ENCODE peak calls at places on chromosomes 7 and 10, in eight cellular contexts. One of them, this sample, is unnamed.
A peak's percentile ranks its signal among the peaks of the same experiment; 100 is the strongest.

GRCh38 chr7:130345106-130345505 is 490 bp downstream of the CPA5 start:
- DNase-seq in esophagus squamous epithelium: no peak
- DNase-seq in A549: no peak
- DNase-seq in cardiac muscle cell: no peak
- DNase-seq in coronary artery: no peak
- DNase-seq in foreskin keratinocyte: no peak
- DNase-seq in fibroblast of lung: no peak
- DNase-seq in right cardiac atrium: no peak
- DNase-seq in this sample: no peak

GRCh38 chr7:67671006-67671405 is 674.4 kb downstream of the TYW1 start:
- DNase-seq in right cardiac atrium: no peak
- DNase-seq in cardiac muscle cell: no peak
- DNase-seq in fibroblast of lung: no peak
- DNase-seq in foreskin keratinocyte: no peak
- DNase-seq in esophagus squamous epithelium: no peak
- DNase-seq in coronary artery: no peak
- DNase-seq in A549: no peak
- DNase-seq in this sample: no peak

GRCh38 chr10:1048349-1048731 is 579 bp downstream of the IDI1 start:
- DNase-seq in esophagus squamous epithelium: no peak
- DNase-seq in cardiac muscle cell: no peak
- DNase-seq in A549: no peak
- DNase-seq in fibroblast of lung: peak; percentile 50
- DNase-seq in right cardiac atrium: peak; percentile 46
- DNase-seq in coronary artery: no peak
- DNase-seq in foreskin keratinocyte: no peak
- DNase-seq in this sample: peak; percentile 33

GRCh38 chr7:123548406-123548805 is 9.2 kb downstream of the NDUFA5 start:
- DNase-seq in coronary artery: no peak
- DNase-seq in esophagus squamous epithelium: no peak
- DNase-seq in foreskin keratinocyte: no peak
- DNase-seq in fibroblast of lung: no peak
- DNase-seq in cardiac muscle cell: no peak
- DNase-seq in right cardiac atrium: no peak
- DNase-seq in A549: no peak
- DNase-seq in this sample: no peak

GRCh38 chr10:94238006-94238617 is 124.6 kb downstream of the NOC3L start:
- DNase-seq in cardiac muscle cell: no peak
- DNase-seq in coronary artery: no peak
- DNase-seq in fibroblast of lung: no peak
- DNase-seq in right cardiac atrium: no peak
- DNase-seq in A549: no peak
- DNase-seq in esophagus squamous epithelium: no peak
- DNase-seq in foreskin keratinocyte: no peak
- DNase-seq in this sample: no peak

GRCh38 chr10:100978896-100979185 is 8.5 kb downstream of the MRPL43 start:
- DNase-seq in foreskin keratinocyte: no peak
- DNase-seq in coronary artery: peak; percentile 57
- DNase-seq in cardiac muscle cell: no peak
- DNase-seq in A549: no peak
- DNase-seq in right cardiac atrium: no peak
- DNase-seq in fibroblast of lung: no peak
- DNase-seq in esophagus squamous epithelium: no peak
- DNase-seq in this sample: no peak

GRCh38 chr7:129721139-129721538 is 109.6 kb downstream of the NRF1 start:
- DNase-seq in fibroblast of lung: no peak
- DNase-seq in cardiac muscle cell: no peak
- DNase-seq in coronary artery: no peak
- DNase-seq in foreskin keratinocyte: no peak
- DNase-seq in right cardiac atrium: no peak
- DNase-seq in esophagus squamous epithelium: no peak
- DNase-seq in A549: no peak
- DNase-seq in this sample: no peak

GRCh38 chr7:132416395-132416794 is 159.9 kb downstream of the PLXNA4 start:
- DNase-seq in cardiac muscle cell: no peak
- DNase-seq in A549: no peak
- DNase-seq in esophagus squamous epithelium: no peak
- DNase-seq in foreskin keratinocyte: no peak
- DNase-seq in right cardiac atrium: no peak
- DNase-seq in coronary artery: no peak
- DNase-seq in fibroblast of lung: no peak
- DNase-seq in this sample: no peak

GRCh38 chr7:22607180-22607579 is 107.2 kb upstream of the STEAP1B start:
- DNase-seq in cardiac muscle cell: no peak
- DNase-seq in right cardiac atrium: no peak
- DNase-seq in coronary artery: no peak
- DNase-seq in A549: no peak
- DNase-seq in foreskin keratinocyte: no peak
- DNase-seq in fibroblast of lung: peak; percentile 67
- DNase-seq in esophagus squamous epithelium: no peak
- DNase-seq in this sample: no peak

GRCh38 chr7:133344275-133344674 is 91.4 kb downstream of the EXOC4 start:
- DNase-seq in A549: peak; percentile 7
- DNase-seq in esophagus squamous epithelium: no peak
- DNase-seq in fibroblast of lung: peak; percentile 43
- DNase-seq in cardiac muscle cell: no peak
- DNase-seq in right cardiac atrium: no peak
- DNase-seq in foreskin keratinocyte: no peak
- DNase-seq in coronary artery: no peak
- DNase-seq in this sample: no peak

GRCh38 chr7:90850516-90850915 is 254.4 kb downstream of the CDK14 start:
- DNase-seq in foreskin keratinocyte: no peak
- DNase-seq in fibroblast of lung: no peak
- DNase-seq in esophagus squamous epithelium: no peak
- DNase-seq in A549: no peak
- DNase-seq in right cardiac atrium: no peak
- DNase-seq in coronary artery: no peak
- DNase-seq in cardiac muscle cell: peak; percentile 11
- DNase-seq in this sample: no peak

GRCh38 chr10:80487791-80488538 is 33.9 kb downstream of the TSPAN14 start:
- DNase-seq in right cardiac atrium: peak; percentile 46
- DNase-seq in coronary artery: no peak
- DNase-seq in cardiac muscle cell: no peak
- DNase-seq in foreskin keratinocyte: no peak
- DNase-seq in esophagus squamous epithelium: no peak
- DNase-seq in A549: no peak
- DNase-seq in fibroblast of lung: no peak
- DNase-seq in this sample: peak; percentile 39

GRCh38 chr7:113963356-113963755 is 44.5 kb upstream of the PPP1R3A start:
- DNase-seq in fibroblast of lung: no peak
- DNase-seq in A549: no peak
- DNase-seq in cardiac muscle cell: no peak
- DNase-seq in foreskin keratinocyte: no peak
- DNase-seq in right cardiac atrium: no peak
- DNase-seq in coronary artery: no peak
- DNase-seq in esophagus squamous epithelium: no peak
- DNase-seq in this sample: no peak

GRCh38 chr7:140526214-140526613 is 46.9 kb upstream of the MKRN1 start:
- DNase-seq in A549: no peak
- DNase-seq in right cardiac atrium: no peak
- DNase-seq in foreskin keratinocyte: no peak
- DNase-seq in cardiac muscle cell: no peak
- DNase-seq in fibroblast of lung: no peak
- DNase-seq in esophagus squamous epithelium: no peak
- DNase-seq in coronary artery: no peak
- DNase-seq in this sample: no peak

GRCh38 chr7:23685770-23686169 is 5.8 kb downstream of the FAM221A start:
- DNase-seq in coronary artery: no peak
- DNase-seq in esophagus squamous epithelium: no peak
- DNase-seq in cardiac muscle cell: no peak
- DNase-seq in fibroblast of lung: peak; percentile 14
- DNase-seq in foreskin keratinocyte: no peak
- DNase-seq in right cardiac atrium: no peak
- DNase-seq in A549: no peak
- DNase-seq in this sample: no peak

GRCh38 chr10:729213-729612 is 39.7 kb upstream of the DIP2C start:
- DNase-seq in foreskin keratinocyte: no peak
- DNase-seq in esophagus squamous epithelium: no peak
- DNase-seq in right cardiac atrium: no peak
- DNase-seq in coronary artery: no peak
- DNase-seq in cardiac muscle cell: no peak
- DNase-seq in fibroblast of lung: no peak
- DNase-seq in A549: no peak
- DNase-seq in this sample: no peak

GRCh38 chr10:103636492-103636891 is 143.0 kb downstream of the NEURL1 start:
- DNase-seq in right cardiac atrium: no peak
- DNase-seq in esophagus squamous epithelium: no peak
- DNase-seq in cardiac muscle cell: no peak
- DNase-seq in fibroblast of lung: no peak
- DNase-seq in A549: no peak
- DNase-seq in coronary artery: no peak
- DNase-seq in foreskin keratinocyte: no peak
- DNase-seq in this sample: no peak
- H3K27ac ChIP-seq in right cardiac atrium: no peak overlapping the region
- H3K27ac ChIP-seq in esophagus squamous epithelium: peak overlapping the region; percentile 82
- H3K27ac ChIP-seq in cardiac muscle cell: no peak overlapping the region
- H3K27ac ChIP-seq in fibroblast of lung: peak overlapping the region; percentile 43
- H3K27ac ChIP-seq in A549: no peak overlapping the region
- H3K27ac ChIP-seq in coronary artery: peak overlapping the region; percentile 87
- H3K27ac ChIP-seq in foreskin keratinocyte: no peak overlapping the region
- H3K27ac ChIP-seq in this sample: peak overlapping the region; percentile 86

GRCh38 chr10:32971536-32972091 is 13.6 kb upstream of the ITGB1 start:
- DNase-seq in right cardiac atrium: no peak
- DNase-seq in foreskin keratinocyte: no peak
- DNase-seq in coronary artery: no peak
- DNase-seq in fibroblast of lung: no peak
- DNase-seq in A549: no peak
- DNase-seq in cardiac muscle cell: peak; percentile 48
- DNase-seq in esophagus squamous epithelium: no peak
- DNase-seq in this sample: no peak
- H3K27ac ChIP-seq in right cardiac atrium: no peak overlapping the region
- H3K27ac ChIP-seq in foreskin keratinocyte: peak overlapping the region; percentile 61
- H3K27ac ChIP-seq in coronary artery: no peak overlapping the region
- H3K27ac ChIP-seq in fibroblast of lung: no peak overlapping the region
- H3K27ac ChIP-seq in A549: peak overlapping the region; percentile 89
- H3K27ac ChIP-seq in cardiac muscle cell: peak overlapping the region; percentile 45
- H3K27ac ChIP-seq in esophagus squamous epithelium: no peak overlapping the region
- H3K27ac ChIP-seq in this sample: peak overlapping the region; percentile 61

GRCh38 chr10:78954009-78954297 is 114.8 kb upstream of the ZMIZ1 start:
- DNase-seq in coronary artery: no peak
- DNase-seq in right cardiac atrium: no peak
- DNase-seq in fibroblast of lung: no peak
- DNase-seq in cardiac muscle cell: no peak
- DNase-seq in esophagus squamous epithelium: no peak
- DNase-seq in A549: no peak
- DNase-seq in foreskin keratinocyte: no peak
- DNase-seq in this sample: no peak

GRCh38 chr10:78952018-78952417 is 116.7 kb upstream of the ZMIZ1 start:
- DNase-seq in right cardiac atrium: no peak
- DNase-seq in coronary artery: no peak
- DNase-seq in cardiac muscle cell: no peak
- DNase-seq in fibroblast of lung: peak; percentile 61
- DNase-seq in esophagus squamous epithelium: no peak
- DNase-seq in foreskin keratinocyte: no peak
- DNase-seq in A549: no peak
- DNase-seq in this sample: no peak

GRCh38 chr10:78954701-78955100 is 114.1 kb upstream of the ZMIZ1 start:
- DNase-seq in right cardiac atrium: no peak
- DNase-seq in cardiac muscle cell: no peak
- DNase-seq in foreskin keratinocyte: no peak
- DNase-seq in esophagus squamous epithelium: no peak
- DNase-seq in coronary artery: no peak
- DNase-seq in A549: no peak
- DNase-seq in fibroblast of lung: no peak
- DNase-seq in this sample: no peak

GRCh38 chr10:78952686-78953085 is 116.1 kb upstream of the ZMIZ1 start:
- DNase-seq in A549: no peak
- DNase-seq in cardiac muscle cell: no peak
- DNase-seq in fibroblast of lung: peak; percentile 73
- DNase-seq in esophagus squamous epithelium: no peak
- DNase-seq in right cardiac atrium: peak; percentile 72
- DNase-seq in coronary artery: no peak
- DNase-seq in foreskin keratinocyte: no peak
- DNase-seq in this sample: peak; percentile 53

DNA sequence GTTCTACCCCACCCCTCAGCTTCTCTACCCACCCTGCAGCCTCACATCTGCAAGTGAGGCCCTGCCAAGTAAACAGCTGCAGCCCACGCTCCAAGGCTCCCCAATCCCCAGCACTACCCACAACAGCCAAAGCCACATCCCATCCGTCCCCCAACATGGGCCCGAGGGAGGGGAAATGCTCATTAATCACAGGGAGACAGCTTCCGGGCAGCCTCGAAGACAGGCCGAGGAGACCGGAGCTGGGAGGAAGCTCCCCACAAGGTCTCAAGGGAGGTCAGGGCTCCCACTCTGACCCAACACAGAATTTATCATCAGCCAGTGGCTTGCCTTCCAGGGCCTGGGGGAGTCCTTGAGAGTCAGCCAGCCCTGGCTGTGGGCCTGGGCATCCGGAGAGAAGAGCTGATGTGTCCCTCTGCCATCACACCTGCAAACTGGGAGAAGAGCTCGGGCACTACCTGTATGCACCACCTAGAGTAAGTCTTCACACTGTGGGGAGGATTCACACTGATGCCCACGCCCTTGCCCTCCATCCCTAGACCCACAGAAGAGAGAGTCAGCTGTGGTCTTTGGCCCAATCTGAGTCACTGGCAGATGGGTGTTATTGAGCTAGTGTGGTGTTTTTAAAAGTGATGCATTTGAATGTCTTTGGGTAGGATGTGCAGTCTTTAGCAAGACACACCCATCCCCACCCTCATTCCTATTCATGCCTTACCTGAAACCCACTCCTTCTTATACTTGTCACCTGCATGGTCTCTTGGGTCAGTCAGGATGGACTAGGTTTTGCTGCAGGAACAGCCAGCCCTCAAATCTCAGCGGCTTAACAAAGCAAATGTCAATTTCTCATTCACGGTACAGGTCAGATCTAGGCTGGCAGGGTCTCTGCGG is 115.4 kb upstream of the ZMIZ1 start:
- DNase-seq in cardiac muscle cell: no peak
- DNase-seq in esophagus squamous epithelium: no peak
- DNase-seq in fibroblast of lung: peak; percentile 60
- DNase-seq in foreskin keratinocyte: no peak
- DNase-seq in A549: no peak
- DNase-seq in right cardiac atrium: peak; percentile 51
- DNase-seq in coronary artery: no peak
- DNase-seq in this sample: peak; percentile 45
- H3K27ac ChIP-seq in cardiac muscle cell: no peak overlapping the region
- H3K27ac ChIP-seq in esophagus squamous epithelium: peak overlapping the region; percentile 78
- H3K27ac ChIP-seq in fibroblast of lung: no peak overlapping the region
- H3K27ac ChIP-seq in foreskin keratinocyte: no peak overlapping the region
- H3K27ac ChIP-seq in A549: no peak overlapping the region
- H3K27ac ChIP-seq in right cardiac atrium: no peak overlapping the region
- H3K27ac ChIP-seq in coronary artery: no peak overlapping the region
- H3K27ac ChIP-seq in this sample: peak overlapping the region; percentile 61

DNA sequence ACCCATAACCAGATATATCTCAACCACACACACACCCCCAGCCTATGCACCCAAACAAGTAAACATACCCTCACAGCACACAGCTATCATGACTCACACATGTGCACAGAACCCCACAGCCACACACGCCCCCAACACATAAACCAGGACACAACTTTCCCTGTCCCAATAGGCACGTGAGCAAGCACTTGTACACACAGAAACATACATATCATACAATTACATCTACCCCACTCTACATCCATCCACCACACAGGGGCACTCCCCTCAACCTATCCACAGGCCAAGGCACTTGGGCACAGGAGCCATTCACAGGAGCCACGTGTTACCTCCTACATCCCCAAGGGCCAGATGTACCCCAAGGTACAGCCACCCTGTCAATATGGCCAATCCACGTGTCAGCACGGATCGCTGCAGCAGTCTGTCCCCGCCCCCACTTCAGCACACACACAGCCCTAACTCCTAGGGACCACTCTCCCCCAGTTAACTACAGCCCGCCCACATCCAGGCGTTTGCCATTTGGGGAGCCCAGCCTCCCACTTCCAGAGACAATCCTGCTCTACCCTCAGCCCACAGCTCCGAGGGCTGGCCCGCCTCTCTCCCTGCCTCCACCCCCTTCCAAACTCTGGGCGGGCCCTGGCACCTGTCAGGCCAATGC is 163.5 kb downstream of the SH3PXD2A start:
- DNase-seq in cardiac muscle cell: no peak
- DNase-seq in right cardiac atrium: no peak
- DNase-seq in fibroblast of lung: no peak
- DNase-seq in coronary artery: no peak
- DNase-seq in foreskin keratinocyte: no peak
- DNase-seq in A549: no peak
- DNase-seq in esophagus squamous epithelium: no peak
- DNase-seq in this sample: no peak
- H3K27ac ChIP-seq in cardiac muscle cell: no peak overlapping the region
- H3K27ac ChIP-seq in right cardiac atrium: no peak overlapping the region
- H3K27ac ChIP-seq in fibroblast of lung: no peak overlapping the region
- H3K27ac ChIP-seq in coronary artery: no peak overlapping the region
- H3K27ac ChIP-seq in foreskin keratinocyte: no peak overlapping the region
- H3K27ac ChIP-seq in A549: no peak overlapping the region
- H3K27ac ChIP-seq in esophagus squamous epithelium: peak overlapping the region; percentile 38
- H3K27ac ChIP-seq in this sample: no peak overlapping the region